ENCODE peak calls at places on chromosomes 12 and 14, in seven cellular contexts. D is AG08395; W is retina; Z is EL; N is LoVo; X is fibroblast of pulmonary artery; R is stimulated activated CD4-positive, alpha-beta T cell treated with anti-CD3 and anti-CD28 coated beads, Interleukin-2, amount 100 ng/mL, for 48 hours. V is an unnamed sample.

GRCh38 chr14:68549966-68550705 is 242.7 kb downstream of the ZFP36L1 start:
- DNase-seq in D (no peak), W (no peak), Z (no peak), N (no peak), X (peak), R (no peak), V (peak)

GRCh38 chr14:102498005-102498677 is 11.4 kb downstream of the ANKRD9 start:
- DNase-seq in D (no peak), W (no peak), Z (no peak), N (no peak), X (no peak), R (no peak), V (no peak)

GRCh38 chr14:97538749-97539388 is 741.7 kb downstream of the VRK1 start:
- DNase-seq in D (no peak), W (no peak), Z (no peak), N (no peak), X (no peak), R (no peak), V (no peak)

GRCh38 chr14:105797546-105797945 is 271.2 kb downstream of the TMEM121 start:
- DNase-seq in D (no peak), W (no peak), Z (no peak), N (no peak), X (no peak), R (no peak), V (no peak)

GRCh38 chr12:31235868-31236395 is 90.0 kb downstream of the SINHCAF start:
- DNase-seq in D (no peak), W (no peak), Z (no peak), N (no peak), X (no peak), R (no peak), V (no peak)

GRCh38 chr14:104304451-104305351 is 166.3 kb downstream of the KIF26A start:
- DNase-seq in D (no peak), W (no peak), Z (no peak), N (no peak), X (no peak), R (no peak), V (no peak)

GRCh38 chr12:57031789-57032188 is 15.5 kb upstream of the TAC3 start:
- DNase-seq in D (no peak), W (no peak), Z (no peak), N (no peak), X (no peak), R (no peak), V (no peak)

GRCh38 chr12:8033153-8034044 is 883 bp downstream of the FOXJ2 start:
- DNase-seq in D (peak), W (no peak), Z (peak), N (no peak), X (peak), R (peak), V (peak)

GRCh38 chr14:60648169-60648933 is 926 bp downstream of the SIX1 start:
- DNase-seq in D (no peak), W (no peak), Z (peak), N (no peak), X (no peak), R (no peak), V (no peak)

GRCh38 chr12:71440393-71441349 is 1.1 kb downstream of the LGR5 start:
- DNase-seq in D (no peak), W (peak), Z (peak), N (peak), X (peak), R (no peak), V (no peak)

GRCh38 chr12:92216092-92216491 is 70.4 kb upstream of the BTG1 start:
- DNase-seq in D (no peak), W (no peak), Z (no peak), N (no peak), X (peak), R (no peak), V (no peak)

GRCh38 chr12:46942579-46942978 is 116.8 kb upstream of the SLC38A4 start:
- DNase-seq in D (peak), W (no peak), Z (peak), N (peak), X (peak), R (no peak), V (no peak)

GRCh38 chr12:16166563-16167470 is 110.7 kb downstream of the SLC15A5 start:
- DNase-seq in D (no peak), W (no peak), Z (no peak), N (no peak), X (no peak), R (no peak), V (no peak)

GRCh38 chr12:124466200-124467128 is 100.9 kb downstream of the NCOR2 start:
- DNase-seq in D (no peak), W (no peak), Z (peak), N (no peak), X (peak), R (peak), V (no peak)

GRCh38 chr12:101670007-101670671 is 27.3 kb upstream of the CHPT1 start:
- DNase-seq in D (peak), W (no peak), Z (peak), N (no peak), X (peak), R (peak), V (peak)

GRCh38 chr12:90099288-90099687 is 390.6 kb upstream of the ATP2B1 start:
- DNase-seq in D (no peak), W (no peak), Z (peak), N (no peak), X (peak), R (no peak), V (peak)

GRCh38 chr14:30849354-30849753 is 25.0 kb upstream of the COCH start:
- DNase-seq in D (no peak), W (no peak), Z (no peak), N (no peak), X (no peak), R (no peak), V (no peak)

GRCh38 chr12:80622271-80622670 is 85.2 kb upstream of the MYF6 start:
- DNase-seq in D (no peak), W (no peak), Z (peak), N (no peak), X (peak), R (no peak), V (peak)

GRCh38 chr12:4117386-4118016 is 156.1 kb upstream of the CCND2 start:
- DNase-seq in D (no peak), W (no peak), Z (no peak), N (no peak), X (no peak), R (no peak), V (no peak)

GRCh38 chr14:75041613-75042012 is 9.7 kb downstream of the MLH3 start:
- DNase-seq in D (no peak), W (no peak), Z (no peak), N (peak), X (no peak), R (no peak), V (no peak)

GRCh38 chr12:57983150-57983857 is 41.9 kb downstream of the ATP23 start:
- DNase-seq in D (peak), W (peak), Z (peak), N (peak), X (peak), R (no peak), V (peak)

GRCh38 chr12:67911789-67912188 is 77.5 kb upstream of the IFNG-AS1 start:
- DNase-seq in D (no peak), W (no peak), Z (no peak), N (no peak), X (no peak), R (no peak), V (no peak)

GRCh38 chr14:101075025-101075800 is 171.7 kb upstream of the RTL1 start:
- DNase-seq in D (no peak), W (no peak), Z (no peak), N (no peak), X (no peak), R (no peak), V (no peak)

GRCh38 chr12:120169946-120170345 is 24.6 kb downstream of the GCN1 start:
- DNase-seq in D (no peak), W (no peak), Z (peak), N (no peak), X (no peak), R (no peak), V (no peak)

GRCh38 chr14:69666698-69667211 is 55.4 kb downstream of the SUSD6 start:
- DNase-seq in D (peak), W (no peak), Z (peak), N (no peak), X (peak), R (no peak), V (peak)

GRCh38 chr12:129700036-129700435 is 203.8 kb downstream of the TMEM132D start:
- DNase-seq in D (no peak), W (no peak), Z (no peak), N (no peak), X (no peak), R (no peak), V (no peak)

GRCh38 chr12:53179694-53180269 is 740 bp upstream of the ZNF740 start:
- DNase-seq in D (no peak), W (no peak), Z (no peak), N (no peak), X (no peak), R (no peak), V (no peak)

GRCh38 chr14:95480109-95480886 is 36.2 kb downstream of the SYNE3 start:
- DNase-seq in D (peak), W (no peak), Z (peak), N (peak), X (peak), R (peak), V (peak)

GRCh38 chr12:29818925-29819324 is 35.2 kb upstream of the TMTC1 start:
- DNase-seq in D (peak), W (no peak), Z (no peak), N (no peak), X (peak), R (no peak), V (peak)

GRCh38 chr14:60652674-60653387 is 3.6 kb upstream of the SIX1 start:
- DNase-seq in D (no peak), W (peak), Z (no peak), N (no peak), X (no peak), R (no peak), V (no peak)

GRCh38 chr14:55712505-55712904 is 132.5 kb downstream of the KTN1 start:
- DNase-seq in D (no peak), W (no peak), Z (no peak), N (no peak), X (no peak), R (no peak), V (no peak)

GRCh38 chr14:88384653-88385205 is 728 bp upstream of the SPATA7 start:
- DNase-seq in D (peak), W (no peak), Z (peak), N (no peak), X (peak), R (no peak), V (peak)

V was measured in fibroblast of gingiva.